ENCODE peak calls at places on chromosomes 5 and 9, in ten cellular contexts. O is RWPE1; S is NCI-H748 treated with DMSO at 0.1 percent for 48 hours; G is HuH-7.5; R is hippocampal formation; M is stimulated activated CD8-positive, alpha-beta memory T cell treated with anti-CD3 and anti-CD28 coated beads, Interleukin-12 subunit alpha, Interleukin-12 subunit beta, amount 100 ng/mL, for 1 hour; C is skeletal muscle cell; K is AG04450; Z is dorsolateral prefrontal cortex; D is cardiac septum. J is an unnamed sample.

GRCh38 chr9:121529237-121529987 is 29.8 kb upstream of the GGTA1 start:
- DNase-seq in O (peak; percentile 91), S (no peak), G (no peak), R (no peak), M (no peak), C (peak; percentile 97), K (peak; percentile 93), Z (peak; percentile 77), D (peak; percentile 95), J (no peak)

GRCh38 chr5:120640793-120641192 is 176.7 kb downstream of the PRR16 start:
- DNase-seq in O (no peak), S (no peak), G (no peak), R (peak; percentile 18), M (no peak), C (no peak), K (no peak), Z (no peak), D (no peak), J (no peak)

GRCh38 chr5:177458912-177459350 is 12.3 kb downstream of the PRR7 start:
- DNase-seq in O (no peak), S (no peak), G (no peak), R (no peak), M (no peak), C (no peak), K (no peak), Z (peak; percentile 84), D (no peak), J (peak; percentile 93)

GRCh38 chr5:3101561-3101960 is 350.1 kb upstream of the IRX2 start:
- DNase-seq in O (no peak), S (no peak), G (no peak), R (no peak), M (no peak), C (no peak), K (no peak), Z (no peak), D (no peak), J (no peak)

GRCh38 chr5:87169300-87169991 is 98.2 kb upstream of the RASA1 start:
- DNase-seq in O (peak; percentile 20), S (no peak), G (no peak), R (no peak), M (no peak), C (no peak), K (no peak), Z (no peak), D (no peak), J (no peak)

GRCh38 chr5:61340775-61341361 is 8.8 kb downstream of the ZSWIM6 start:
- DNase-seq in O (no peak), S (no peak), G (no peak), R (no peak), M (no peak), C (no peak), K (no peak), Z (no peak), D (no peak), J (no peak)

GRCh38 chr5:13976867-13977479 is 32.5 kb upstream of the DNAH5 start:
- DNase-seq in O (peak; percentile 70), S (peak; percentile 77), G (peak; percentile 38), R (no peak), M (no peak), C (no peak), K (no peak), Z (no peak), D (no peak), J (no peak)

GRCh38 chr5:11903614-11904269 is 504 bp downstream of the CTNND2 start:
- DNase-seq in O (peak; percentile 7), S (no peak), G (peak; percentile 55), R (peak; percentile 50), M (no peak), C (no peak), K (no peak), Z (peak; percentile 58), D (peak; percentile 74), J (no peak)

GRCh38 chr9:21904371-21904770 is 89.8 kb downstream of the CDKN2A start:
- DNase-seq in O (no peak), S (no peak), G (no peak), R (no peak), M (no peak), C (no peak), K (no peak), Z (no peak), D (no peak), J (no peak)

GRCh38 chr5:113450366-113451328 is 15.9 kb upstream of the TSSK1B start:
- DNase-seq in O (no peak), S (no peak), G (no peak), R (no peak), M (no peak), C (peak; percentile 22), K (peak; percentile 15), Z (no peak), D (no peak), J (no peak)

GRCh38 chr9:36486454-36486932 is 86.2 kb upstream of the MELK start:
- DNase-seq in O (peak; percentile 45), S (no peak), G (no peak), R (no peak), M (no peak), C (no peak), K (no peak), Z (no peak), D (no peak), J (no peak)

GRCh38 chr5:151700816-151701215 is 14.1 kb upstream of the SPARC start:
- DNase-seq in O (no peak), S (no peak), G (no peak), R (no peak), M (no peak), C (no peak), K (no peak), Z (no peak), D (no peak), J (no peak)

GRCh38 chr5:80738466-80738865 is 83.7 kb upstream of the DHFR start:
- DNase-seq in O (no peak), S (no peak), G (no peak), R (no peak), M (no peak), C (peak; percentile 3), K (no peak), Z (no peak), D (no peak), J (no peak)

GRCh38 chr5:129664336-129664937 is 83.5 kb upstream of the MINAR2 start:
- DNase-seq in O (peak; percentile 49), S (no peak), G (no peak), R (no peak), M (peak; percentile 3), C (no peak), K (peak; percentile 18), Z (no peak), D (no peak), J (no peak)

GRCh38 chr9:74379718-74380117 is 117.4 kb upstream of the RORB start:
- DNase-seq in O (peak; percentile 33), S (no peak), G (no peak), R (no peak), M (no peak), C (no peak), K (no peak), Z (no peak), D (no peak), J (no peak)

GRCh38 chr5:130992095-130992494 is 173.0 kb downstream of the HINT1 start:
- DNase-seq in O (no peak), S (no peak), G (no peak), R (no peak), M (no peak), C (peak; percentile 62), K (no peak), Z (no peak), D (no peak), J (no peak)

GRCh38 chr5:149144637-149145036 is 3.3 kb downstream of the ABLIM3 start:
- DNase-seq in O (no peak), S (no peak), G (no peak), R (no peak), M (no peak), C (no peak), K (no peak), Z (no peak), D (no peak), J (no peak)

GRCh38 chr5:56669534-56670483 is 145.5 kb upstream of the MAP3K1 start:
- DNase-seq in O (no peak), S (peak; percentile 26), G (no peak), R (peak; percentile 9), M (no peak), C (no peak), K (no peak), Z (no peak), D (peak; percentile 87), J (no peak)

GRCh38 chr9:135555203-135555602 is 6.4 kb upstream of the PAEP start:
- DNase-seq in O (no peak), S (no peak), G (no peak), R (no peak), M (no peak), C (no peak), K (no peak), Z (no peak), D (no peak), J (no peak)

GRCh38 chr9:109258619-109259321 is 62.1 kb downstream of the EPB41L4B start:
- DNase-seq in O (no peak), S (no peak), G (no peak), R (no peak), M (no peak), C (no peak), K (no peak), Z (no peak), D (no peak), J (no peak)

GRCh38 chr9:94926457-94926852 is 200.0 kb downstream of the AOPEP start:
- DNase-seq in O (no peak), S (no peak), G (no peak), R (no peak), M (no peak), C (no peak), K (no peak), Z (no peak), D (no peak), J (no peak)

GRCh38 chr9:131693651-131694597 is 46.0 kb downstream of the RAPGEF1 start:
- DNase-seq in O (no peak), S (no peak), G (no peak), R (no peak), M (no peak), C (no peak), K (no peak), Z (no peak), D (no peak), J (no peak)

GRCh38 chr5:100584889-100585288 is 49.7 kb downstream of the FAM174A start:
- DNase-seq in O (no peak), S (no peak), G (no peak), R (no peak), M (no peak), C (no peak), K (no peak), Z (no peak), D (no peak), J (no peak)

GRCh38 chr9:5511935-5512580 is 1.7 kb downstream of the PDCD1LG2 start:
- DNase-seq in O (no peak), S (no peak), G (no peak), R (no peak), M (no peak), C (no peak), K (no peak), Z (no peak), D (no peak), J (no peak)

GRCh38 chr5:113053614-113054013 is 77.0 kb downstream of the DCP2 start:
- DNase-seq in O (no peak), S (no peak), G (no peak), R (no peak), M (no peak), C (peak; percentile 48), K (no peak), Z (no peak), D (no peak), J (no peak)

GRCh38 chr9:99433555-99433954 is 211.5 kb downstream of the SEC61B start:
- DNase-seq in O (peak; percentile 95), S (no peak), G (no peak), R (no peak), M (peak; percentile 25), C (peak; percentile 43), K (no peak), Z (peak; percentile 47), D (no peak), J (no peak)

GRCh38 chr9:111527347-111527746 is 2.4 kb downstream of the ZNF483 start:
- DNase-seq in O (no peak), S (no peak), G (no peak), R (no peak), M (no peak), C (no peak), K (no peak), Z (no peak), D (no peak), J (no peak)

J was measured in chondrocyte.